ENCODE peak calls at places on chromosome 19, in four cellular contexts. F is CD4-positive, alpha-beta T cell; L is astrocyte of the cerebellum; I is GM12865. K is an unnamed sample.
A peak's percentile ranks its signal among the peaks of the same experiment; 100 is the strongest.

GRCh38 chr19:17706750-17707181 is 12.5 kb upstream of the MAP1S start:
- DNase-seq in L (no peak), F (no peak), I (no peak), K (no peak)

GRCh38 chr19:7783991-7784421 is 21.0 kb downstream of the CLEC4M start:
- DNase-seq in F (no peak), I (no peak), L (no peak), K (no peak)

GRCh38 chr19:30319411-30319810 is 52.8 kb upstream of the ZNF536 start:
- DNase-seq in L (no peak), I (no peak), F (no peak), K (no peak)

GRCh38 chr19:4322942-4323665 is 15.5 kb downstream of the STAP2 start:
- DNase-seq in F (no peak), L (no peak), I (no peak), K (no peak)

GRCh38 chr19:29618871-29619270 is 12.8 kb downstream of the POP4 start:
- DNase-seq in I (no peak), F (no peak), L (no peak), K (no peak)

GRCh38 chr19:33094504-33095067 is 13.6 kb downstream of the GPATCH1 start:
- DNase-seq in F (no peak), L (no peak), I (no peak), K (peak; percentile 38)

GRCh38 chr19:2561895-2562294 is 86.0 kb downstream of the GADD45B start:
- DNase-seq in L (no peak), F (peak; percentile 59), I (peak; percentile 96), K (no peak)

GRCh38 chr19:42555317-42555716 is 27.0 kb upstream of the CEACAM1 start:
- DNase-seq in I (no peak), L (no peak), F (no peak), K (no peak)

GRCh38 chr19:23698711-23699520 is 11.9 kb upstream of the ZNF675 start:
- DNase-seq in F (no peak), L (no peak), I (no peak), K (no peak)

GRCh38 chr19:52307275-52307674 is 10.3 kb downstream of the ZNF480 start:
- DNase-seq in F (no peak), L (no peak), I (peak; percentile 35), K (no peak)

GRCh38 chr19:29945017-29945416 is 3.0 kb downstream of the URI1 start:
- DNase-seq in I (no peak), L (no peak), F (no peak), K (no peak)

GRCh38 chr19:46860846-46861690 is at the start of gene ARHGAP35:
- DNase-seq in F (peak; percentile 74), I (peak; percentile 22), L (no peak), K (no peak)

GRCh38 chr19:4557186-4557970 is 2.1 kb downstream of the SEMA6B start:
- DNase-seq in L (no peak), I (peak; percentile 29), F (peak; percentile 10), K (no peak)

GRCh38 chr19:982567-983170 is 1.5 kb upstream of the WDR18 start:
- DNase-seq in F (peak; percentile 67), I (peak; percentile 81), L (no peak), K (no peak)
- TF ChIP-seq CTCF in F (peak; percentile 78), I (peak; percentile 83), L (peak; percentile 56), K (peak; percentile 64)

GRCh38 chr19:14562660-14563589 is 8.9 kb downstream of the NDUFB7 start:
- DNase-seq in L (no peak), I (no peak), F (no peak), K (no peak)
- TF ChIP-seq CTCF in L (no peak), I (no peak), F (no peak), K (no peak)

GRCh38 chr19:38653028-38653571 is 5.7 kb downstream of the ACTN4 start:
- DNase-seq in I (no peak), F (no peak), L (no peak), K (no peak)
- TF ChIP-seq CTCF in I (no peak), F (no peak), L (no peak), K (no peak)

DNA sequence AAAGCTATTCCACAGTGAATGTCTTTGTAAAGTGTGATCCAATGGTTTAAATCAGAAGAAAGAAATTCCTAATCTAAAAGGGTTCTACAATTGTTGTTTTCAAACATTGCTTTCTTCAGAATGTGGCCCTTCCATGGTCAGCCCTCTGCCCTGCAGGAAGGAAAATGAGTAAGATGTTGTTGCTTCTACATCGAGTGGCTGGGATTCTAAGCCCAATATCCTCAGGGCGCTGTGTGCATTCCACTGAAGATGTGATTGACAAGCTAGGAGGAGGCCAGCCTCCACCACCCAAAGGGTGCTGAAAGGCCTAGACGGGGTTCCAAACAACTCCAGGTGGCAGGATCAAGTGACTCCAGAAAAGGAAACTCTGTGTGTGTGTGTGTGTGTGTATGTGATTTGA is 316.9 kb upstream of the TSHZ3 start:
- DNase-seq in F (no peak), I (no peak), L (no peak), K (no peak)
- TF ChIP-seq CTCF in F (no peak), I (no peak), L (no peak), K (no peak)

GRCh38 chr19:1385816-1386215 is 2.1 kb downstream of the NDUFS7 start:
- DNase-seq in F (no peak), L (no peak), I (no peak), K (no peak)
- TF ChIP-seq CTCF in F (no peak), L (no peak), I (no peak), K (no peak)

GRCh38 chr19:14434157-14434501 is 1.0 kb downstream of the PKN1 start:
- DNase-seq in L (no peak), F (no peak), I (no peak), K (no peak)
- TF ChIP-seq CTCF in L (no peak), F (no peak), I (no peak), K (no peak)

DNA sequence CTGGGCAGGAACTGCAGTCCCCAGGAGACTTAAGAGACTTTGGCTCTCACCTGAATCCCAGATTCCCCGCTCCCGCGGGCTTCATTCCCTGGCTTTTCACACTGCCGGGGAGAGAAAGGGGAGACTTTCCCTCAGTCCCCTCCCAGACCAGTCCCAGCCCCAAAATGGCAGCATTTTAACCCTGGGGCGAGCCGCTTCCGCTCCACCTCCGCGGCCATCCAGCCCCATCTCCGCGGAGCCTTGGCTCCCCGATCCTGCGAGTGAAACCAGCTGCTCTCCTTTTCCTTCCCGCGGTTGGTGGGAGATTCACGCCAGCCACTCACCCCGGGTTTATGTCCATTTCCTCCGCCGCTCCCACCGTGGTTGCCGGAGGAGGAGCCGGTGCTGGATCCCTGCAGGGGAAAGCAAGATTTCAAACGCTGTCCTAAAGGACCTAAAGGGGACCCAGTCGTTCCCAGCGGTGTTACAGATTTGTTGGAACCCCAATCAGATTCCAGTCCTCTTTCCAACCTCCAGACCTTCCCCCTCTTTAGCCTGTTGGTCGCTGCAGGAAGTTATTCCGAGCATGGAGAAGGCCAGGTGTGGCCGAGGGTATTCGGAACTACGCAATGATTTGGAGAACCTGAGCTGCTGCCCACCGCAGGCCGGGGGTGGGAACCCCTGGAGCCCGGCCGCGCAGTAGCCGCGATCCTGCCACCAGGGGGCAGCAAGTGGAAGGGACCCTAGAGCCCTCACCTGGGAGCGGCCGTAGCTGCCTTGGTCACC is 3.4 kb downstream of the DMKN start:
- DNase-seq in I (peak; percentile 75), F (peak; percentile 69), L (no peak), K (no peak)
- TF ChIP-seq CTCF in I (peak; percentile 93), F (peak; percentile 86), L (peak; percentile 85), K (peak; percentile 92)

DNA sequence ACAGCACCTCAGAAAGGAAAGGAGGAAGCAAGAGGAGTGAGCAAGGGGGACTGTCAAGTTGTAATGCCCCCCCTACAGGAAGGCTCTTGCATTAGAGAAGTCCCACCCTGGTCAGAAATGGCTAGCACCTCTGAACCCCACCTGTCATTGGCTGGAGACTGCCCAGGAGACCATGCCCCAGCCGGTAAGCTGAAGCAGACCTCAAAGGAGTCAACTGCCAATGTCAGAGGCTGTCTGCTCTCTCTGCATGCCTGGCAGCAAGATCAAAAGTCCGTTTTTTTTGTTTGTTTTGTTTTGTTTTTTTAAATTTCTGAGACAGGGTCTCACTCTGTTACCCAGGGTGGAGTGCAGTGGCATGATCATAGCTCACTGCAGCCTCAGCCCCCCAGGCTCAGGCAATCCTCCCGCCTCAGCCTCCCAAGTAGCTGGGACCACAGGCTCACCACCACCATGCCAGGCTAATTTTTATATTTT is 8.1 kb upstream of the BCL3 start:
- DNase-seq in F (no peak), I (peak; percentile 39), L (no peak), K (no peak)
- TF ChIP-seq CTCF in F (no peak), I (peak; percentile 7), L (peak; percentile 24), K (peak; percentile 21)

GRCh38 chr19:14089662-14090508 is 666 bp downstream of the SAMD1 start:
- DNase-seq in F (peak; percentile 43), I (peak; percentile 83), L (no peak), K (no peak)
- TF ChIP-seq CTCF in F (no peak), I (peak; percentile 4), L (peak; percentile 0), K (no peak)

GRCh38 chr19:51096473-51097165 is 11.6 kb downstream of the CTU1 start:
- DNase-seq in F (no peak), L (no peak), I (no peak), K (no peak)
- TF ChIP-seq CTCF in F (peak; percentile 36), L (no peak), I (peak; percentile 18), K (peak; percentile 40)